ENCODE peak calls at places on chromosome 9, in four cellular contexts. V, F, C and P are unnamed samples.

GRCh38 chr9:100028201-100028784 is 70.5 kb downstream of the ERP44 start:
- DNase-seq in V (peak; percentile 73), F (no peak), C (peak; percentile 66), P (peak; percentile 34)

GRCh38 chr9:35102465-35102768 is 514 bp downstream of the STOML2 start:
- DNase-seq in V (peak; percentile 24), F (no peak), C (no peak), P (no peak)

GRCh38 chr9:24071736-24072135 is 245.7 kb upstream of the ELAVL2 start:
- DNase-seq in V (no peak), F (no peak), C (no peak), P (no peak)

GRCh38 chr9:106653111-106653697 is 209.8 kb upstream of the ZNF462 start:
- DNase-seq in V (no peak), F (no peak), C (no peak), P (no peak)

GRCh38 chr9:88991066-88992030 is at the start of gene S1PR3:
- DNase-seq in V (peak; percentile 31), F (peak; percentile 75), C (peak; percentile 48), P (no peak)

GRCh38 chr9:128416432-128417019 is 4.1 kb upstream of the CERCAM start:
- DNase-seq in V (no peak), F (no peak), C (no peak), P (no peak)

GRCh38 chr9:2320126-2320525 is 301.5 kb upstream of the VLDLR start:
- DNase-seq in V (no peak), F (no peak), C (no peak), P (no peak)

GRCh38 chr9:110543631-110544051 is 35.9 kb downstream of the SVEP1 start:
- DNase-seq in V (no peak), F (no peak), C (no peak), P (no peak)

GRCh38 chr9:3880851-3881250 is 355.1 kb upstream of the RFX3 start:
- DNase-seq in V (no peak), F (no peak), C (no peak), P (no peak)

GRCh38 chr9:129318121-129319075 is 140.3 kb upstream of the IER5L start:
- DNase-seq in V (no peak), F (peak; percentile 53), C (peak; percentile 19), P (no peak)

GRCh38 chr9:13282998-13283397 is 3.5 kb upstream of the MPDZ start:
- DNase-seq in V (no peak), F (no peak), C (no peak), P (no peak)

GRCh38 chr9:23123048-23123632 is 676.5 kb downstream of the DMRTA1 start:
- DNase-seq in V (peak; percentile 10), F (peak; percentile 39), C (no peak), P (no peak)

GRCh38 chr9:5690278-5690677 is 61.4 kb downstream of the RIC1 start:
- DNase-seq in V (no peak), F (no peak), C (no peak), P (no peak)

GRCh38 chr9:14633906-14634565 is 59.2 kb downstream of the ZDHHC21 start:
- DNase-seq in V (no peak), F (no peak), C (no peak), P (no peak)

GRCh38 chr9:86807577-86807976 is 139.7 kb downstream of the GAS1 start:
- DNase-seq in V (no peak), F (no peak), C (no peak), P (no peak)

GRCh38 chr9:105438136-105438839 is 9.5 kb upstream of the FSD1L start:
- DNase-seq in V (no peak), F (no peak), C (no peak), P (no peak)

GRCh38 chr9:73270967-73271722 is 119.5 kb downstream of the ANXA1 start:
- DNase-seq in V (no peak), F (no peak), C (no peak), P (no peak)

GRCh38 chr9:78261403-78262001 is 25.6 kb downstream of the CEP78 start:
- DNase-seq in V (no peak), F (no peak), C (no peak), P (no peak)

GRCh38 chr9:126317513-126317912 is 9.1 kb upstream of the MVB12B start:
- DNase-seq in V (peak; percentile 51), F (no peak), C (peak; percentile 38), P (no peak)

GRCh38 chr9:109315480-109315879 is 5.4 kb downstream of the EPB41L4B start:
- DNase-seq in V (no peak), F (no peak), C (no peak), P (no peak)
- H3K4me1 ChIP-seq in V (peaks cover 51% of the 10 kb centered on the region), F (peaks cover 6% of the 10 kb centered on the region), C (peaks cover 16% of the 10 kb centered on the region), P (peaks cover 10% of the 10 kb centered on the region)

GRCh38 chr9:90873422-90873821 is 71.8 kb downstream of the SYK start:
- DNase-seq in V (no peak), F (no peak), C (no peak), P (no peak)

GRCh38 chr9:90872835-90873294 is 71.2 kb downstream of the SYK start:
- DNase-seq in V (no peak), F (no peak), C (no peak), P (no peak)

GRCh38 chr9:90868555-90868954 is 66.9 kb downstream of the SYK start:
- DNase-seq in V (no peak), F (no peak), C (no peak), P (no peak)

GRCh38 chr9:90871327-90871935 is 69.8 kb downstream of the SYK start:
- DNase-seq in V (no peak), F (no peak), C (no peak), P (no peak)

GRCh38 chr9:90870646-90871326 is 69.2 kb downstream of the SYK start:
- DNase-seq in V (peak; percentile 37), F (no peak), C (no peak), P (peak; percentile 25)
- H3K36me3 ChIP-seq in V (no peaks in the 10 kb centered on the region), F (peaks cover 8% of the 10 kb centered on the region), C (peaks cover 6% of the 10 kb centered on the region), P (no peaks in the 10 kb centered on the region)

GRCh38 chr9:98573749-98574278 is 134.9 kb downstream of the GABBR2 start:
- DNase-seq in V (no peak), F (no peak), C (no peak), P (no peak)

GRCh38 chr9:98571643-98572042 is 137.1 kb downstream of the GABBR2 start:
- DNase-seq in V (no peak), F (no peak), C (no peak), P (no peak)

GRCh38 chr9:98570663-98571440 is 137.9 kb downstream of the GABBR2 start:
- DNase-seq in V (no peak), F (no peak), C (no peak), P (no peak)

GRCh38 chr9:98572796-98573195 is 135.9 kb downstream of the GABBR2 start:
- DNase-seq in V (no peak), F (no peak), C (no peak), P (no peak)

DNA sequence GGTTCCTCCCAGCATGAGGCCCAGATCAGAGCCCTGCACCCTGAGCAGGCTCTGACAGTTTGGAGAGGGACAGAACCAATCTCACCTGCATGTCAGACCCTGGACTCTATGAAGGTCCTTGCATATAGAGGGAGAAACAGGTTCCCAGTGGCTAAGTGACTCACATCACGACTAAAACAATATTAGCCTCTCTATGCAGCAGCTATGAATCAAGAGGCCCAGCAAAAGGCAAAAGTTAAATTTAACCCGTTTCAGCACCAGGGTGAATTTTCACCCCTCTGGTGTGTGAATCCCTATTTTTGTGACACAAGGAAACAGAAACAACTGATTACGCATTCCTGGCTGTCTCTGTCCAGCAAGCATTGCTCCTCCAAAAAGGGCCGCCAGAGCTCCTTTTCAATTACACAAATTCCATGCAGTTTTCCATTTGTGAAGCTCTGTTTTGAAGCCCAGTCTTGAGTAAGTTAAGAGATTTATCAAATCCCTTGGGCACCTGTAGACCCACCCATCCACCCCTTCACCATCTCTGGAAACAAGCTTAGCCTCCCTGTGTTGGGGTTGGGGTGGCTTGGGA is 136.6 kb downstream of the GABBR2 start:
- DNase-seq in V (no peak), F (no peak), C (no peak), P (no peak)
- H3K27me3 ChIP-seq in V (no peaks in the 10 kb centered on the region), F (no peaks in the 10 kb centered on the region), C (no peaks in the 10 kb centered on the region), P (peaks cover 3% of the 10 kb centered on the region)

GRCh38 chr9:79555474-79555873 is 16.3 kb upstream of the TLE4 start:
- DNase-seq in V (no peak), F (no peak), C (no peak), P (no peak)
- H3K4me1 ChIP-seq in V (no peaks in the 10 kb centered on the region), F (no peaks in the 10 kb centered on the region), C (no peaks in the 10 kb centered on the region), P (no peaks in the 10 kb centered on the region)

GRCh38 chr9:133788045-133788818 is 50.1 kb upstream of the SARDH start:
- DNase-seq in V (no peak), F (no peak), C (no peak), P (no peak)
- H3K36me3 ChIP-seq in V (no peaks in the 10 kb centered on the region), F (peaks cover 22% of the 10 kb centered on the region), C (peaks cover 45% of the 10 kb centered on the region), P (no peaks in the 10 kb centered on the region)

GRCh38 chr9:20343325-20343724 is 279.0 kb downstream of the MLLT3 start:
- DNase-seq in V (no peak), F (no peak), C (no peak), P (no peak)
- H3K27me3 ChIP-seq in V (no peaks in the 10 kb centered on the region), F (no peaks in the 10 kb centered on the region), C (no peaks in the 10 kb centered on the region), P (no peaks in the 10 kb centered on the region)

GRCh38 chr9:11023201-11023600 is 410.4 kb upstream of the PTPRD start:
- DNase-seq in V (no peak), F (no peak), C (no peak), P (no peak)
- H3K4me1 ChIP-seq in V (no peaks in the 10 kb centered on the region), F (no peaks in the 10 kb centered on the region), C (no peaks in the 10 kb centered on the region), P (no peaks in the 10 kb centered on the region)

GRCh38 chr9:136530472-136531089 is 15.3 kb downstream of the NOTCH1 start:
- DNase-seq in V (no peak), F (no peak), C (no peak), P (no peak)

GRCh38 chr9:136527131-136527530 is 18.7 kb downstream of the NOTCH1 start:
- DNase-seq in V (no peak), F (no peak), C (no peak), P (no peak)

GRCh38 chr9:136527721-136528710 is 17.8 kb downstream of the NOTCH1 start:
- DNase-seq in V (peak; percentile 77), F (no peak), C (no peak), P (no peak)

GRCh38 chr9:136529516-136530471 is 16.1 kb downstream of the NOTCH1 start:
- DNase-seq in V (no peak), F (no peak), C (no peak), P (no peak)

GRCh38 chr9:136528716-136529341 is 17.0 kb downstream of the NOTCH1 start:
- DNase-seq in V (no peak), F (no peak), C (no peak), P (no peak)
- H3K36me3 ChIP-seq in V (no peaks in the 10 kb centered on the region), F (peaks cover under 1% of the 10 kb centered on the region), C (no peaks in the 10 kb centered on the region), P (peaks cover 9% of the 10 kb centered on the region)

DNA sequence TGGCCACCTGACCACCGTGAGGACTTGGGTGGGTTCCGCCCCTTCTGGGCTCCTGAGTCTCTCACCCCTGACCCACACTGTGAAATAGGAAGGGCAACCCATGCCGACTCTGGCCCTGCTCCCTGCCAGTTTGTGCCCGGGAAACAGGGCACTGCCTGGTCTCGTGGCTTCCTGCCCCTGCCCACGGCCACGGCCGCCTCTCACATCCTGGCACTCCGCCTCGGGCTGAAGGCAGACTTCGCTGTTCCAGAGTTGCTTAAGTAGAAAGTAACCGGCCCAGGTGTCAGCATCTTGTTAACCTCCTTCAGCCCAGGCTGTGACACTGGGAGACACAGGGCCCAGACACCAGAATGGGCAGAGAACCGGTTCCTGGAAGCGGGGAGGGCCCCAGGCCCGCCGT is 68.7 kb upstream of the RNU6ATAC start:
- DNase-seq in V (no peak), F (peak; percentile 82), C (no peak), P (no peak)
- H3K27me3 ChIP-seq in V (peaks cover 9% of the 10 kb centered on the region), F (no peaks in the 10 kb centered on the region), C (no peaks in the 10 kb centered on the region), P (no peaks in the 10 kb centered on the region)